ENCODE peak calls at places on chromosomes 11 and 22, in five cellular contexts. One of them, this sample, is unnamed.

GRCh38 chr11:92758216-92758615 is 211.2 kb upstream of the MTNR1B start:
- DNase-seq in lung: no peak
- DNase-seq in Right ventricle myocardium superior: no peak
- DNase-seq in AG04449: no peak
- DNase-seq in tibial nerve: no peak
- DNase-seq in this sample: no peak

GRCh38 chr11:62013266-62014157 is 46.1 kb upstream of the FTH1 start:
- DNase-seq in lung: no peak
- DNase-seq in Right ventricle myocardium superior: no peak
- DNase-seq in AG04449: no peak
- DNase-seq in tibial nerve: no peak
- DNase-seq in this sample: no peak

GRCh38 chr11:108654994-108655631 is 9.8 kb upstream of the DDX10 start:
- DNase-seq in lung: no peak
- DNase-seq in Right ventricle myocardium superior: no peak
- DNase-seq in AG04449: no peak
- DNase-seq in tibial nerve: no peak
- DNase-seq in this sample: no peak

GRCh38 chr11:74322667-74323066 is 11.2 kb upstream of the P4HA3 start:
- DNase-seq in lung: no peak
- DNase-seq in Right ventricle myocardium superior: peak; percentile 87
- DNase-seq in AG04449: no peak
- DNase-seq in tibial nerve: peak; percentile 44
- DNase-seq in this sample: no peak

GRCh38 chr11:63099555-63099954 is 44.5 kb downstream of the SLC22A24 start:
- DNase-seq in lung: no peak
- DNase-seq in Right ventricle myocardium superior: no peak
- DNase-seq in AG04449: no peak
- DNase-seq in tibial nerve: no peak
- DNase-seq in this sample: no peak

GRCh38 chr22:28710112-28710888 is 30.7 kb upstream of the TTC28 start:
- DNase-seq in lung: no peak
- DNase-seq in Right ventricle myocardium superior: no peak
- DNase-seq in AG04449: peak; percentile 69
- DNase-seq in tibial nerve: no peak
- DNase-seq in this sample: peak; percentile 68

GRCh38 chr11:123457187-123457770 is 27.2 kb downstream of the GRAMD1B start:
- DNase-seq in lung: peak; percentile 32
- DNase-seq in Right ventricle myocardium superior: no peak
- DNase-seq in AG04449: no peak
- DNase-seq in tibial nerve: no peak
- DNase-seq in this sample: no peak

GRCh38 chr22:46908641-46909107 is 146.2 kb downstream of the TBC1D22A start:
- DNase-seq in lung: no peak
- DNase-seq in Right ventricle myocardium superior: no peak
- DNase-seq in AG04449: no peak
- DNase-seq in tibial nerve: no peak
- DNase-seq in this sample: no peak

GRCh38 chr11:119148855-119149370 is at the start of gene ABCG4:
- DNase-seq in lung: no peak
- DNase-seq in Right ventricle myocardium superior: peak; percentile 53
- DNase-seq in AG04449: no peak
- DNase-seq in tibial nerve: no peak
- DNase-seq in this sample: no peak

GRCh38 chr11:104320091-104320490 is 156.1 kb upstream of the PDGFD start:
- DNase-seq in lung: no peak
- DNase-seq in Right ventricle myocardium superior: no peak
- DNase-seq in AG04449: peak; percentile 3
- DNase-seq in tibial nerve: no peak
- DNase-seq in this sample: no peak

GRCh38 chr11:66022401-66023185 is 3.7 kb downstream of the CATSPER1 start:
- DNase-seq in lung: peak; percentile 67
- DNase-seq in Right ventricle myocardium superior: peak; percentile 88
- DNase-seq in AG04449: no peak
- DNase-seq in tibial nerve: peak; percentile 49
- DNase-seq in this sample: no peak

GRCh38 chr11:67418476-67419281 is 3.2 kb downstream of the CARNS1 start:
- DNase-seq in lung: no peak
- DNase-seq in Right ventricle myocardium superior: peak; percentile 69
- DNase-seq in AG04449: no peak
- DNase-seq in tibial nerve: no peak
- DNase-seq in this sample: no peak

GRCh38 chr11:2655834-2656622 is 43.8 kb downstream of the KCNQ1OT1 start:
- DNase-seq in lung: no peak
- DNase-seq in Right ventricle myocardium superior: no peak
- DNase-seq in AG04449: no peak
- DNase-seq in tibial nerve: no peak
- DNase-seq in this sample: peak; percentile 0

GRCh38 chr11:68383976-68384501 is 71.6 kb downstream of the LRP5 start:
- DNase-seq in lung: peak; percentile 70
- DNase-seq in Right ventricle myocardium superior: peak; percentile 82
- DNase-seq in AG04449: no peak
- DNase-seq in tibial nerve: peak; percentile 62
- DNase-seq in this sample: no peak

GRCh38 chr11:128695539-128696221 is 1.8 kb downstream of the FLI1 start:
- DNase-seq in lung: no peak
- DNase-seq in Right ventricle myocardium superior: peak; percentile 56
- DNase-seq in AG04449: no peak
- DNase-seq in tibial nerve: no peak
- DNase-seq in this sample: no peak

GRCh38 chr11:97683733-97684132 is 1293.9 kb downstream of the JRKL start:
- DNase-seq in lung: no peak
- DNase-seq in Right ventricle myocardium superior: no peak
- DNase-seq in AG04449: no peak
- DNase-seq in tibial nerve: no peak
- DNase-seq in this sample: no peak

GRCh38 chr22:41132555-41132954 is 40.2 kb downstream of the EP300 start:
- DNase-seq in lung: no peak
- DNase-seq in Right ventricle myocardium superior: no peak
- DNase-seq in AG04449: no peak
- DNase-seq in tibial nerve: no peak
- DNase-seq in this sample: no peak

GRCh38 chr11:15835705-15836411 is 520.5 kb downstream of the SOX6 start:
- DNase-seq in lung: peak; percentile 25
- DNase-seq in Right ventricle myocardium superior: no peak
- DNase-seq in AG04449: no peak
- DNase-seq in tibial nerve: no peak
- DNase-seq in this sample: no peak

GRCh38 chr11:65625628-65626342 is 10.2 kb downstream of the PCNX3 start:
- DNase-seq in lung: peak; percentile 57
- DNase-seq in Right ventricle myocardium superior: peak; percentile 83
- DNase-seq in AG04449: no peak
- DNase-seq in tibial nerve: no peak
- DNase-seq in this sample: no peak

GRCh38 chr11:119699227-119699626 is 29.8 kb downstream of the NECTIN1 start:
- DNase-seq in lung: no peak
- DNase-seq in Right ventricle myocardium superior: peak; percentile 86
- DNase-seq in AG04449: no peak
- DNase-seq in tibial nerve: no peak
- DNase-seq in this sample: no peak

GRCh38 chr11:44950625-44951472 is at the start of gene TP53I11:
- DNase-seq in lung: peak; percentile 86
- DNase-seq in Right ventricle myocardium superior: peak; percentile 92
- DNase-seq in AG04449: no peak
- DNase-seq in tibial nerve: peak; percentile 41
- DNase-seq in this sample: peak; percentile 18

GRCh38 chr22:43897751-43898261 is 6.0 kb upstream of the PNPLA5 start:
- DNase-seq in lung: no peak
- DNase-seq in Right ventricle myocardium superior: no peak
- DNase-seq in AG04449: no peak
- DNase-seq in tibial nerve: no peak
- DNase-seq in this sample: no peak

GRCh38 chr11:16924826-16925494 is 89.3 kb downstream of the PLEKHA7 start:
- DNase-seq in lung: peak; percentile 70
- DNase-seq in Right ventricle myocardium superior: peak; percentile 69
- DNase-seq in AG04449: no peak
- DNase-seq in tibial nerve: no peak
- DNase-seq in this sample: no peak

GRCh38 chr11:80320226-80320625 is 879.4 kb upstream of the TENM4 start:
- DNase-seq in lung: no peak
- DNase-seq in Right ventricle myocardium superior: no peak
- DNase-seq in AG04449: no peak
- DNase-seq in tibial nerve: no peak
- DNase-seq in this sample: no peak

GRCh38 chr11:64265176-64266160 is 14.1 kb downstream of the PLCB3 start:
- DNase-seq in lung: no peak
- DNase-seq in Right ventricle myocardium superior: no peak
- DNase-seq in AG04449: no peak
- DNase-seq in tibial nerve: no peak
- DNase-seq in this sample: no peak

GRCh38 chr22:46815132-46815531 is 52.7 kb downstream of the TBC1D22A start:
- DNase-seq in lung: no peak
- DNase-seq in Right ventricle myocardium superior: no peak
- DNase-seq in AG04449: no peak
- DNase-seq in tibial nerve: no peak
- DNase-seq in this sample: no peak

GRCh38 chr11:111631666-111632039 is 29.4 kb downstream of the SIK2 start:
- DNase-seq in lung: no peak
- DNase-seq in Right ventricle myocardium superior: no peak
- DNase-seq in AG04449: peak; percentile 63
- DNase-seq in tibial nerve: no peak
- DNase-seq in this sample: peak; percentile 68

GRCh38 chr11:35404397-35404775 is 15.0 kb downstream of the SLC1A2 start:
- DNase-seq in lung: peak; percentile 64
- DNase-seq in Right ventricle myocardium superior: no peak
- DNase-seq in AG04449: no peak
- DNase-seq in tibial nerve: no peak
- DNase-seq in this sample: no peak

GRCh38 chr22:24401824-24402434 is 25.5 kb upstream of the ADORA2A start:
- DNase-seq in lung: no peak
- DNase-seq in Right ventricle myocardium superior: no peak
- DNase-seq in AG04449: no peak
- DNase-seq in tibial nerve: no peak
- DNase-seq in this sample: no peak

GRCh38 chr11:126318642-126319373 is 14.9 kb downstream of the DCPS start:
- DNase-seq in lung: peak; percentile 41
- DNase-seq in Right ventricle myocardium superior: peak; percentile 43
- DNase-seq in AG04449: peak; percentile 85
- DNase-seq in tibial nerve: no peak
- DNase-seq in this sample: peak; percentile 92

This sample was measured in BJ.